ENCODE peak calls at places on chromosomes 13 and 19, in four cellular contexts. One of them, this sample, is unnamed.
A peak's percentile ranks its signal among the peaks of the same experiment; 100 is the strongest.

GRCh38 chr13:40777166-40777956 is 6.4 kb upstream of the MRPS31 start:
- DNase-seq in spleen: no peak
- DNase-seq in iPS DF 6.9: no peak
- DNase-seq in A549: peak; percentile 35
- DNase-seq in this sample: no peak

GRCh38 chr19:39641773-39642172 is 13.9 kb upstream of the LGALS16 start:
- DNase-seq in spleen: no peak
- DNase-seq in iPS DF 6.9: no peak
- DNase-seq in A549: no peak
- DNase-seq in this sample: no peak

GRCh38 chr13:61670384-61671161 is 254.9 kb upstream of the PCDH20 start:
- DNase-seq in spleen: no peak
- DNase-seq in iPS DF 6.9: no peak
- DNase-seq in A549: no peak
- DNase-seq in this sample: no peak

GRCh38 chr19:47142779-47143178 is 12.1 kb downstream of the SAE1 start:
- DNase-seq in spleen: no peak
- DNase-seq in iPS DF 6.9: no peak
- DNase-seq in A549: no peak
- DNase-seq in this sample: no peak

GRCh38 chr19:8145969-8146368 is 3.4 kb downstream of the FBN3 start:
- DNase-seq in spleen: no peak
- DNase-seq in iPS DF 6.9: no peak
- DNase-seq in A549: no peak
- DNase-seq in this sample: no peak

GRCh38 chr19:17020823-17021222 is 5.8 kb downstream of the CPAMD8 start:
- DNase-seq in spleen: no peak
- DNase-seq in iPS DF 6.9: no peak
- DNase-seq in A549: no peak
- DNase-seq in this sample: no peak

GRCh38 chr13:100957741-100958140 is 283.1 kb upstream of the TMTC4 start:
- DNase-seq in spleen: no peak
- DNase-seq in iPS DF 6.9: no peak
- DNase-seq in A549: no peak
- DNase-seq in this sample: no peak

GRCh38 chr13:39676315-39676876 is 20.9 kb downstream of the COG6 start:
- DNase-seq in spleen: no peak
- DNase-seq in iPS DF 6.9: peak; percentile 9
- DNase-seq in A549: peak; percentile 0
- DNase-seq in this sample: no peak

GRCh38 chr13:98195054-98195791 is 18.2 kb upstream of the RNF113B start:
- DNase-seq in spleen: no peak
- DNase-seq in iPS DF 6.9: no peak
- DNase-seq in A549: no peak
- DNase-seq in this sample: no peak

GRCh38 chr13:30711375-30711774 is 24.0 kb upstream of the ALOX5AP start:
- DNase-seq in spleen: no peak
- DNase-seq in iPS DF 6.9: no peak
- DNase-seq in A549: no peak
- DNase-seq in this sample: no peak

GRCh38 chr19:42389899-42390298 is at the start of gene CNFN:
- DNase-seq in spleen: no peak
- DNase-seq in iPS DF 6.9: no peak
- DNase-seq in A549: no peak
- DNase-seq in this sample: no peak

DNA sequence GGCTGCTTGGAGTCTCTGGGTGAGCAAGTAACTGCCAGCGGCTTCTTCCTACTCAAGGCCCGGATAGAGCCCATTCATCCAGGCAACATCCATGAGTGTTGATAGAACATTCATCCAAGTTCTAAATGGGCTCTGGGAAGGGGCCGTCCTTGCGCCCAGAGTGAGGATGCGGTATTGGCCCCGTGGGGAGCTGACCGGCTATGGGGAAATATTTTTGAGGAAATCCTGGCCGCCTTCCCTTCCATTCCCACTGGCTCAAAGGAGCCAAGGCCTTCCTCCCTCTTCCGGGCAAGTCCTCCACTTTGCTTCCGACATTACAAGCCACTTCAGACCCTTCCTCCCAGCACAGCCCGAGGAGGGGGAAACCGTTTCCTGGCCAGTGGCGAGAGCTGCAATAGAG is 37.7 kb downstream of the C13orf46 start:
- DNase-seq in spleen: no peak
- DNase-seq in iPS DF 6.9: no peak
- DNase-seq in A549: no peak
- DNase-seq in this sample: no peak
- H3K4me3 ChIP-seq in spleen: no peak overlapping the region
- H3K4me3 ChIP-seq in iPS DF 6.9: no peak overlapping the region
- H3K4me3 ChIP-seq in A549: no peak overlapping the region
- H3K4me3 ChIP-seq in this sample: no peak overlapping the region

GRCh38 chr19:19388568-19389555 is 16.6 kb upstream of the GATAD2A start:
- DNase-seq in spleen: peak; percentile 25
- DNase-seq in iPS DF 6.9: no peak
- DNase-seq in A549: no peak
- DNase-seq in this sample: no peak
- H3K4me1 ChIP-seq in spleen: peaks cover 89% of the 10 kb centered on the region
- H3K4me1 ChIP-seq in iPS DF 6.9: no peaks in the 10 kb centered on the region
- H3K4me1 ChIP-seq in A549: peaks cover 10% of the 10 kb centered on the region
- H3K4me1 ChIP-seq in this sample: peaks cover 55% of the 10 kb centered on the region

DNA sequence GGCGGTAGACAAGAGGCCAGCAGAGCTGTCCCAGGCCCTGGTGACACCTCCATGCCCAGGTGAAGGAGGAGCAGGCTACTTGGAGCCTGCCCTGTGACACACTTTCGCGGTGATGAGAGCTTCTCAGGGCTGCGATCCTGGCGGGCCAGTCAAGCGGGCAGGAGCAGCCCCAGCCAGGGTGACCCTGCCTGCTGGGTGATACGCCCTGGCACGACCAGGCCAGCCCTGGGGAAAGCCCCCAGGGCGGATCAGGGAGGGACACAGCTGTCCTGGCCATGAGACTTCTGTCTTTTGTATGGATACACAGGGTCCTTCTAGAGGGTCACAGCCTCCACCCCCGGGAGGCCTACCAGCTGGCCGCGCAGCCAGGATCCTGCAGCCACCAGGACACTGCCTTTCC is 13.1 kb downstream of the DNM2 start:
- DNase-seq in spleen: peak; percentile 80
- DNase-seq in iPS DF 6.9: no peak
- DNase-seq in A549: no peak
- DNase-seq in this sample: no peak
- H3K27ac ChIP-seq in spleen: peak overlapping the region; percentile 82
- H3K27ac ChIP-seq in iPS DF 6.9: no peak overlapping the region
- H3K27ac ChIP-seq in A549: peak overlapping the region; percentile 20
- H3K27ac ChIP-seq in this sample: no peak overlapping the region

GRCh38 chr19:18264956-18265610 is 9.2 kb downstream of the IQCN start:
- DNase-seq in spleen: no peak
- DNase-seq in iPS DF 6.9: no peak
- DNase-seq in A549: no peak
- DNase-seq in this sample: no peak

GRCh38 chr19:18269336-18269735 is 4.9 kb downstream of the IQCN start:
- DNase-seq in spleen: no peak
- DNase-seq in iPS DF 6.9: no peak
- DNase-seq in A549: no peak
- DNase-seq in this sample: no peak

GRCh38 chr19:18265611-18265981 is 8.7 kb downstream of the IQCN start:
- DNase-seq in spleen: no peak
- DNase-seq in iPS DF 6.9: no peak
- DNase-seq in A549: no peak
- DNase-seq in this sample: no peak

GRCh38 chr19:18264428-18264827 is 9.8 kb downstream of the IQCN start:
- DNase-seq in spleen: no peak
- DNase-seq in iPS DF 6.9: no peak
- DNase-seq in A549: no peak
- DNase-seq in this sample: no peak

GRCh38 chr19:18266863-18267686 is 7.2 kb downstream of the IQCN start:
- DNase-seq in spleen: no peak
- DNase-seq in iPS DF 6.9: no peak
- DNase-seq in A549: no peak
- DNase-seq in this sample: no peak
- H3K4me3 ChIP-seq in spleen: no peak overlapping the region
- H3K4me3 ChIP-seq in iPS DF 6.9: no peak overlapping the region
- H3K4me3 ChIP-seq in A549: no peak overlapping the region
- H3K4me3 ChIP-seq in this sample: no peak overlapping the region

GRCh38 chr19:4389064-4389375 is 11.3 kb downstream of the SH3GL1 start:
- DNase-seq in spleen: no peak
- DNase-seq in iPS DF 6.9: no peak
- DNase-seq in A549: no peak
- DNase-seq in this sample: no peak
- H3K4me1 ChIP-seq in spleen: peaks cover 100% of the 10 kb centered on the region
- H3K4me1 ChIP-seq in iPS DF 6.9: peaks cover 13% of the 10 kb centered on the region
- H3K4me1 ChIP-seq in A549: no peaks in the 10 kb centered on the region
- H3K4me1 ChIP-seq in this sample: peaks cover 71% of the 10 kb centered on the region

GRCh38 chr13:52955505-52955904 is 73.1 kb upstream of the OLFM4 start:
- DNase-seq in spleen: no peak
- DNase-seq in iPS DF 6.9: peak; percentile 61
- DNase-seq in A549: no peak
- DNase-seq in this sample: no peak

GRCh38 chr13:52949044-52949443 is 79.6 kb upstream of the OLFM4 start:
- DNase-seq in spleen: no peak
- DNase-seq in iPS DF 6.9: no peak
- DNase-seq in A549: no peak
- DNase-seq in this sample: no peak

GRCh38 chr13:52954838-52955237 is 73.8 kb upstream of the OLFM4 start:
- DNase-seq in spleen: no peak
- DNase-seq in iPS DF 6.9: no peak
- DNase-seq in A549: no peak
- DNase-seq in this sample: no peak

GRCh38 chr13:52949744-52950143 is 78.9 kb upstream of the OLFM4 start:
- DNase-seq in spleen: no peak
- DNase-seq in iPS DF 6.9: no peak
- DNase-seq in A549: no peak
- DNase-seq in this sample: peak; percentile 45

GRCh38 chr13:52950436-52950960 is 78.1 kb upstream of the OLFM4 start:
- DNase-seq in spleen: no peak
- DNase-seq in iPS DF 6.9: no peak
- DNase-seq in A549: no peak
- DNase-seq in this sample: no peak
- H3K27ac ChIP-seq in spleen: no peak overlapping the region
- H3K27ac ChIP-seq in iPS DF 6.9: no peak overlapping the region
- H3K27ac ChIP-seq in A549: no peak overlapping the region
- H3K27ac ChIP-seq in this sample: no peak overlapping the region

GRCh38 chr13:28636677-28637317 is 22.1 kb upstream of the POMP start:
- DNase-seq in spleen: no peak
- DNase-seq in iPS DF 6.9: peak; percentile 68
- DNase-seq in A549: peak; percentile 22
- DNase-seq in this sample: no peak
- H3K4me3 ChIP-seq in spleen: no peak overlapping the region
- H3K4me3 ChIP-seq in iPS DF 6.9: no peak overlapping the region
- H3K4me3 ChIP-seq in A549: no peak overlapping the region
- H3K4me3 ChIP-seq in this sample: no peak overlapping the region

This sample was measured in gastrocnemius medialis.